ENCODE peak calls at places on chromosomes 4 and X, in four cellular contexts. V, Y, S and I are unnamed samples.

GRCh38 chr4:184359905-184360304 is 114.4 kb downstream of the IRF2 start:
- DNase-seq in V (no peak), Y (no peak), S (no peak), I (no peak)

GRCh38 chr4:76950052-76950845 is 697 bp downstream of the SEPTIN11 start:
- DNase-seq in V (no peak), Y (peak; percentile 6), S (no peak), I (peak; percentile 65)

GRCh38 chrX:153806999-153807575 is 12.6 kb downstream of the SSR4 start:
- DNase-seq in V (no peak), Y (no peak), S (no peak), I (no peak)

GRCh38 chrX:39476596-39476995 is 621.2 kb downstream of the BCOR start:
- DNase-seq in V (no peak), Y (no peak), S (no peak), I (no peak)

GRCh38 chr4:53962516-53963225 is 101.7 kb downstream of the CHIC2 start:
- DNase-seq in V (peak; percentile 68), Y (no peak), S (peak; percentile 72), I (no peak)

GRCh38 chrX:105190252-105190853 is 30.1 kb downstream of the TEX13A start:
- DNase-seq in V (no peak), Y (peak; percentile 30), S (no peak), I (peak; percentile 17)

GRCh38 chr4:56158483-56158882 is 209.7 kb downstream of the CEP135 start:
- DNase-seq in V (no peak), Y (no peak), S (no peak), I (no peak)

GRCh38 chr4:122978109-122978508 is 55.7 kb upstream of the NUDT6 start:
- DNase-seq in V (no peak), Y (peak; percentile 8), S (no peak), I (no peak)

GRCh38 chr4:40721730-40722171 is 28.0 kb upstream of the NSUN7 start:
- DNase-seq in V (no peak), Y (no peak), S (peak; percentile 3), I (peak; percentile 44)

GRCh38 chrX:48493890-48494364 is 14.9 kb upstream of the PORCN start:
- DNase-seq in V (no peak), Y (peak; percentile 51), S (no peak), I (no peak)

GRCh38 chrX:144616317-144616716 is 631.0 kb upstream of the SPANXN1 start:
- DNase-seq in V (no peak), Y (no peak), S (no peak), I (no peak)

GRCh38 chrX:21606037-21606436 is 52.1 kb downstream of the KLHL34 start:
- DNase-seq in V (no peak), Y (no peak), S (no peak), I (no peak)

GRCh38 chr4:173461170-173461569 is 62.3 kb upstream of the SCRG1 start:
- DNase-seq in V (no peak), Y (peak; percentile 5), S (no peak), I (no peak)

GRCh38 chrX:84259868-84260267 is 71.9 kb upstream of the RPS6KA6 start:
- DNase-seq in V (no peak), Y (no peak), S (no peak), I (no peak)

DNA sequence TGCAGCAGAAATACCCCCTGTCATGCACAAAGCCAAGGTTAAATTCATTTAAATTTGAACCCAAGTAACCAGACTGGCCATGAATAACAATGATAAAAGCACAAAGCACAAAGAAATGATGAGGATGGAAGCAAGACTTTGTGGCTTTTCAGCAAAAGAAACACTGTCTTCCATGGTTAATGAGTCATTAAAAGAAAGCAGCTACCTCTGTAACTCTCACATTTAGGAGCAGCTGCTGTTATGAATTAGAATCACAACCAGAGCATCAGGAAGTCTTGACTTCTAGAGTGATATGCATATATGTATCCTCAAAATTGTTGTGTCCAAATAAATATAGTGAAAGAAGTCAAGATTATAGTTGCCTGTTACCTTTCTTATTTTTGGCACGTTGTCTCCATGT is 70.7 kb upstream of the RPS6KA6 start:
- DNase-seq in V (no peak), Y (no peak), S (no peak), I (no peak)
- H3K4me3 ChIP-seq in V (no peak overlapping the region), Y (no peak overlapping the region), S (no peak overlapping the region), I (no peak overlapping the region)

DNA sequence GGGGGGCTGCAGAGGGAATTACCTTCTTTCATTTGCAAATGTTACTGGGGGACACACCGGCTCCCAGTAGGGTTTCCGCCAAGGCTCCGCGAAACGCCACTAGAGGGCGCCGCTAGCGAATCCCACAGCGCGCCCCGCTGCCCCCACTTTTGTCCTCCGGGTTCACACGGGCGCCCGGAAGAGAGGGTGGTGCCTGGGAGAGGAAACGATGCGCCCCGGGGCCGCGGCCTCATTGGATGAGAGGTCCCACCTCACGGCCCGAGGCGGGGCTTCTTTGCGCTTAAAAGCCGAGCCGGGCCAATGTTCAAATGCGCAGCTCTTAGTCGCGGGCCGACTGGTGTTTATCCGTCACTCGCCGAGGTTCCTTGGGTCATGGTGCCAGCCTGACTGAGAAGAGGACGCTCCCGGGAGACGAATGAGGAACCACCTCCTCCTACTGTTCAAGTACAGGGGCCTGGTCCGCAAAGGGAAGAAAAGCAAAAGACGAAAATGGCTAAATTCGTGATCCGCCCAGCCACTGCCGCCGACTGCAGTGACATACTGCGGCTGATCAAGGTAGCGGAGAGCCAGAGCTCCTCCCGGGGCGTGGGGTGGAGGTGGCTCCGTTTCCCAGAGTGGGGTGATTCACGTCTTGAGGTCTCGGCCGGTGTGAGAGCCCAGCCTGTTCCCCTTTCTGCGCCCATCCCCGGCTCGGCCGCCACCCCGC is at the start of gene SAT1:
- DNase-seq in V (peak; percentile 97), Y (peak; percentile 96), S (peak; percentile 51), I (peak; percentile 96)
- TF ChIP-seq CTCF in V (peak; percentile 77), Y (peak; percentile 51), S (peak; percentile 66), I (peak; percentile 60)

DNA sequence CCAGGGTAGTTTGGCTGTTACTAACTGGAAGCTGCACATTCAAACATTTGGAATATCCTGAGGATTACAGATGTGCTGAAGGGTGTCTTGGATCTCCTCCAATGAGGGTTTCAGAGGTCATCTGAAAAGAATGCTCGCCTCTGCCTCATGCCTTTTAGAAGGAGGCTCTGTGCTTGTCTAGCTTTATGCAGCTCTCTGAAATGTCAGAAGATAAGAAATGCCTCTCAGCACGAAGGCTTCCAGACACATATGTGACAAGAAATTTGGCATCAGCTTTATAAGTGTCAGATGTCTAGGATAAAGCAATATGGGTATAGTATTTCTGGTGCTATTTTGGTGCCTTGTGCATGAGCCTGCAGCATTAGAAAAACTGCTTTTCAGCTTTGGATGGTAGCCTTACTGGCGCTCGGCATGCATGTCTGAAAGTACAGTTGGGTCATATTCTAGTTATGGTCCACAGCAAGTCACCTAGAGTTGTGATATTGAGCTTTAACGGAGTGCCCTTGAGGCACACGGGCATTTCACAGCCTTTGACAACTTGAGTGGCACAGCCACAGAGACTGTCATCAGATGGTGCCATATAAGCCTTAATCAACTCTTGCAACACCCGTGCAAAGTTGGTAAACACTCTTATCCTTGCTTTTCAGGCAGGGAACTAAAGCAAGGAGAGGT is 70.8 kb upstream of the PGRMC2 start:
- DNase-seq in V (no peak), Y (no peak), S (peak; percentile 74), I (no peak)
- H3K4me3 ChIP-seq in V (no peak overlapping the region), Y (no peak overlapping the region), S (no peak overlapping the region), I (no peak overlapping the region)

DNA sequence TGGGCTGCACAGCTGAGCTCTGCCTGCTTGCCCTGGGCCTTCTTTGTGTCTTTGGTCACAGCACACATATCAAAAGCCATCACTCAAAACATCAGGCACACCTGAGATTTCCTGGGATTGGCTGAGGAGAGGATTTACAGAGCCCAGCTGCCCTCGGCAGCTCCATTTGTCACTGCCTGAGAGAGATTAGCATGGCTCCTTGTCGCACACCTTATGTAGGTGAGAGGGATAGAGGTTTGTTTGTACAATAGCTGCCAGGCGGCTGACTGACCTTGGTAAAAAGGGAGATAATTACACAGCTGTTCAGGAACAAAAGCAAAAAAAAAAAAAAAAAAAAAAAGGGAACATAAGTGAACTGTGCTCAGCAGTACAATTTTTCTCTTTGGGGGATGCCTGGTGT is 63.2 kb downstream of the MGST2 start:
- DNase-seq in V (no peak), Y (no peak), S (no peak), I (no peak)
- TF ChIP-seq CTCF in V (no peak), Y (no peak), S (no peak), I (no peak)